ENCODE peak calls at places on chromosomes 2 and 18, in nine cellular contexts. X is neuronal stem cell; Z is dorsolateral prefrontal cortex; A is heart right ventricle; T is neural progenitor cell; R is CD8-positive, alpha-beta memory T cell; Y is fibroblast of lung; V is right atrium auricular region; F is aorta. I is an unnamed sample.
A peak's percentile ranks its signal among the peaks of the same experiment; 100 is the strongest.

GRCh38 chr2:182048621-182049020 is 63.0 kb downstream of the PPP1R1C start:
- DNase-seq in X (no peak), Z (no peak), A (no peak), T (no peak), R (no peak), Y (no peak), V (no peak), F (no peak), I (no peak)

GRCh38 chr2:70920367-70920715 is 15.4 kb upstream of the ATP6V1B1 start:
- DNase-seq in X (no peak), Z (no peak), A (no peak), T (no peak), R (no peak), Y (no peak), V (no peak), F (no peak), I (no peak)

GRCh38 chr2:38218995-38219394 is 143.0 kb upstream of the CYP1B1 start:
- DNase-seq in X (no peak), Z (no peak), A (no peak), T (no peak), R (no peak), Y (no peak), V (no peak), F (no peak), I (no peak)

GRCh38 chr18:32445846-32446245 is 24.8 kb downstream of the GAREM1 start:
- DNase-seq in X (no peak), Z (no peak), A (no peak), T (no peak), R (no peak), Y (no peak), V (no peak), F (no peak), I (no peak)

GRCh38 chr18:59502222-59502898 is 143.3 kb upstream of the LMAN1 start:
- DNase-seq in X (no peak), Z (no peak), A (peak; percentile 65), T (no peak), R (no peak), Y (peak; percentile 88), V (peak; percentile 75), F (no peak), I (peak; percentile 90)

GRCh38 chr2:73283545-73284295 is 558 bp downstream of the FBXO41 start:
- DNase-seq in X (no peak), Z (no peak), A (no peak), T (peak; percentile 27), R (no peak), Y (no peak), V (no peak), F (no peak), I (no peak)

GRCh38 chr2:170585067-170585466 is 130.1 kb upstream of the SP5 start:
- DNase-seq in X (no peak), Z (no peak), A (no peak), T (no peak), R (no peak), Y (no peak), V (no peak), F (no peak), I (no peak)

GRCh38 chr2:64852771-64853241 is 136.4 kb upstream of the SLC1A4 start:
- DNase-seq in X (no peak), Z (no peak), A (no peak), T (no peak), R (no peak), Y (no peak), V (no peak), F (no peak), I (no peak)

GRCh38 chr18:50177294-50177992 is 17.5 kb downstream of the MYO5B start:
- DNase-seq in X (no peak), Z (no peak), A (no peak), T (no peak), R (no peak), Y (no peak), V (no peak), F (no peak), I (no peak)

GRCh38 chr18:7789853-7790552 is 222.9 kb downstream of the PTPRM start:
- DNase-seq in X (peak; percentile 58), Z (no peak), A (no peak), T (peak; percentile 79), R (no peak), Y (peak; percentile 31), V (no peak), F (no peak), I (no peak)

GRCh38 chr2:96870631-96871255 is 863 bp upstream of the SEMA4C start:
- DNase-seq in X (no peak), Z (peak; percentile 63), A (no peak), T (no peak), R (peak; percentile 82), Y (no peak), V (no peak), F (peak; percentile 64), I (no peak)

GRCh38 chr2:128379021-128380005 is 60.6 kb upstream of the HS6ST1 start:
- DNase-seq in X (peak; percentile 68), Z (no peak), A (peak; percentile 28), T (peak; percentile 91), R (no peak), Y (peak; percentile 61), V (peak; percentile 73), F (no peak), I (peak; percentile 24)

GRCh38 chr2:219369447-219369861 is 18.3 kb downstream of the DNPEP start:
- DNase-seq in X (no peak), Z (no peak), A (peak; percentile 50), T (no peak), R (no peak), Y (peak; percentile 74), V (peak; percentile 69), F (no peak), I (peak; percentile 56)

GRCh38 chr2:18998492-18998891 is 359.9 kb downstream of the OSR1 start:
- DNase-seq in X (no peak), Z (no peak), A (no peak), T (no peak), R (no peak), Y (no peak), V (no peak), F (no peak), I (no peak)

GRCh38 chr2:8447610-8448221 is 234.1 kb upstream of the ID2 start:
- DNase-seq in X (no peak), Z (no peak), A (no peak), T (no peak), R (no peak), Y (peak; percentile 40), V (peak; percentile 44), F (no peak), I (peak; percentile 29)

GRCh38 chr18:48124857-48125626 is 194.6 kb upstream of the SMAD2 start:
- DNase-seq in X (no peak), Z (no peak), A (no peak), T (no peak), R (no peak), Y (no peak), V (no peak), F (no peak), I (no peak)

GRCh38 chr18:59114160-59114559 is 25.5 kb upstream of the SEC11C start:
- DNase-seq in X (no peak), Z (no peak), A (no peak), T (no peak), R (no peak), Y (peak; percentile 32), V (no peak), F (no peak), I (no peak)

GRCh38 chr2:190950566-190950991 is 63.4 kb downstream of the STAT1 start:
- DNase-seq in X (no peak), Z (no peak), A (no peak), T (no peak), R (no peak), Y (no peak), V (no peak), F (no peak), I (no peak)

DNA sequence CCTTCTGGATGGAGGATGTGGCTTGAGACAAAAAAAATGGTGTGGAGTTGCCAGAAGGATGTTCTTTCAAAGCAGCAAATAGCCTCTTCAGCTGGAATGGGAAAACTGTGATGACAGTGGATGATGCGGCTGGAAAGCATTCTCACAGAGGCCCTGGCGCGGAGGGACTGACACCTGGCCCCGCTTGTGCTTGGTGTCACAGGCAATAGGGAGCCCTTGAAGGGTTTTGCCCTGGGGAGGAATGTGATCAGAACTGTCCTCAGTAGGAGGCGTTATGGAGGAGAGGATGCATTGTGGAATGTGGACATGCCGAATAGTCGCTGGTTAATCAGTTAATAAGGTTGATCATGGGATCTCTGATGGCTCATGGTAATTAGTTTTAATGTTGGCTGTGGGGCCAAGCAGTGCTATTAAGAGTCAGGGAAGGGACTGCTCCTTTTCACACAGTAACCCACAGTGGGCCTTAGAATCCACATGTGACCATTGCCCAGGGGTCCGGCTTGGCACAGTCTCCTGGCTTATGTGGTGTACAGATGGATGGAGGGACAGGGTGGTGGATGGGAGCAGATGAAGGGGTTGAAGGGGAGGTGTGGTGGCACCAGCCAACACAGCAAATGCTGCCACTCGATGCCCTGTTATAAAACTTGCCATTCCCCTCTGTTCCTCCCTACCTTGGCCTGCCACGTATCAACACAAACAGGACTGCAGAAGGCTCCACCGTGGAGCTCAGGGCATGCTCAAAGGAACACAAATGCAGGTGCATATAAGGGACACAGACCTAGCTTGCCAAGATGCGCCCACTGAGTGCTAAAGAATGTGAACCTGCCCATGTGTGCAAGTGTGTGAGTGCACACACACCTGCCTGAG is 71.7 kb downstream of the CIB4 start:
- DNase-seq in X (no peak), Z (peak; percentile 17), A (no peak), T (no peak), R (no peak), Y (no peak), V (no peak), F (peak; percentile 7), I (no peak)
- H3K27me3 ChIP-seq in X (peaks cover 68% of the 10 kb centered on the region), Z (peaks cover 10% of the 10 kb centered on the region), A (peaks cover 66% of the 10 kb centered on the region), T (peaks cover 5% of the 10 kb centered on the region), R (peaks cover 3% of the 10 kb centered on the region), Y (peaks cover 42% of the 10 kb centered on the region), V (no peaks in the 10 kb centered on the region), F (no peaks in the 10 kb centered on the region), I (peaks cover 41% of the 10 kb centered on the region)

GRCh38 chr18:54931152-54931551 is 28.1 kb downstream of the CCDC68 start:
- DNase-seq in X (no peak), Z (no peak), A (no peak), T (no peak), R (no peak), Y (no peak), V (no peak), F (no peak), I (no peak)
- H3K27me3 ChIP-seq in X (no peaks in the 10 kb centered on the region), Z (no peaks in the 10 kb centered on the region), A (no peaks in the 10 kb centered on the region), T (no peaks in the 10 kb centered on the region), R (no peaks in the 10 kb centered on the region), Y (no peaks in the 10 kb centered on the region), V (no peaks in the 10 kb centered on the region), F (no peaks in the 10 kb centered on the region), I (no peaks in the 10 kb centered on the region)

GRCh38 chr2:148447877-148448276 is 196.7 kb upstream of the EPC2 start:
- DNase-seq in X (no peak), Z (no peak), A (no peak), T (no peak), R (no peak), Y (no peak), V (no peak), F (no peak), I (no peak)
- H3K27me3 ChIP-seq in X (no peaks in the 10 kb centered on the region), Z (no peaks in the 10 kb centered on the region), A (no peaks in the 10 kb centered on the region), T (no peaks in the 10 kb centered on the region), R (no peaks in the 10 kb centered on the region), Y (no peaks in the 10 kb centered on the region), V (no peaks in the 10 kb centered on the region), F (no peaks in the 10 kb centered on the region), I (no peaks in the 10 kb centered on the region)

DNA sequence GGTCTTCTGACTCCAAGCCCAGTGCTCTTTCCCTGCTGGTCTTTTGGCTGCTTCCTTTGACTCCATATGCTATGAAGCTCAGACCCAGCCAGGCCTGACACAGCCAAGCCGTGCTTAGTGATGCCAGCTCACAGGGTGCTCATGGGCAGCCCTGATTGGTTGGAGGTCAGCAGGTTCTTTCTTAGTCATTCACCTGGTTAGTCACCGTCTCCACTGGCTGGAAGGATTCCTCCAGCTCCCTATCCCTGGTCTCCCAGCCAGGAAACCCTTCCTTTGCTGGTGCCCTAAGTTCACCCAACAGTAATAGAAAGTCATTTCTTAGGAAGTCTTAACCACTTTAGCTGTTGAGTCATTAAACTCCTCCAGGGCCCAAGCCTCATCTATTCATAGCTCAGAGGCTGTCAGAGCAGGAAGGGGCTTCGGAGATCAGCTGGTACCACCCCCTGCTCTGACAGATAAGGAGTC is 3.9 kb downstream of the KCNK3 start:
- DNase-seq in X (no peak), Z (no peak), A (no peak), T (no peak), R (no peak), Y (peak; percentile 99), V (no peak), F (peak; percentile 71), I (peak; percentile 71)
- H3K27me3 ChIP-seq in X (peaks cover 35% of the 10 kb centered on the region), Z (peaks cover 14% of the 10 kb centered on the region), A (peaks cover 65% of the 10 kb centered on the region), T (peaks cover 96% of the 10 kb centered on the region), R (peaks cover 19% of the 10 kb centered on the region), Y (peaks cover 45% of the 10 kb centered on the region), V (no peaks in the 10 kb centered on the region), F (no peaks in the 10 kb centered on the region), I (peaks cover 39% of the 10 kb centered on the region)

I was measured in brain microvascular endothelial cell.